ENCODE peak calls at places on chromosomes 13 and 19, in seven cellular contexts. One of them, this sample, is unnamed.

GRCh38 chr19:14477417-14478112 is 2.4 kb upstream of the PTGER1 start:
- DNase-seq in A549: no peak
- DNase-seq in sigmoid colon: no peak
- DNase-seq in stomach: no peak
- DNase-seq in body of pancreas: no peak
- DNase-seq in H1: no peak
- DNase-seq in heart left ventricle: no peak
- DNase-seq in this sample: no peak

GRCh38 chr13:20369886-20370361 is 137.8 kb upstream of the GJB6 start:
- DNase-seq in sigmoid colon: no peak
- DNase-seq in stomach: no peak
- DNase-seq in body of pancreas: no peak
- DNase-seq in H1: no peak
- DNase-seq in A549: no peak
- DNase-seq in heart left ventricle: no peak
- DNase-seq in this sample: no peak

GRCh38 chr19:28454083-28454482 is 758.9 kb downstream of the UQCRFS1 start:
- DNase-seq in sigmoid colon: no peak
- DNase-seq in heart left ventricle: no peak
- DNase-seq in stomach: no peak
- DNase-seq in A549: no peak
- DNase-seq in body of pancreas: no peak
- DNase-seq in H1: no peak
- DNase-seq in this sample: no peak

GRCh38 chr13:78742659-78743058 is 83.7 kb upstream of the OBI1 start:
- DNase-seq in stomach: no peak
- DNase-seq in H1: no peak
- DNase-seq in body of pancreas: no peak
- DNase-seq in sigmoid colon: no peak
- DNase-seq in heart left ventricle: no peak
- DNase-seq in A549: no peak
- DNase-seq in this sample: no peak

GRCh38 chr19:927044-927706 is 1.3 kb downstream of the ARID3A start:
- DNase-seq in H1: no peak
- DNase-seq in body of pancreas: peak; percentile 61
- DNase-seq in heart left ventricle: peak; percentile 85
- DNase-seq in A549: no peak
- DNase-seq in stomach: peak; percentile 55
- DNase-seq in sigmoid colon: peak; percentile 93
- DNase-seq in this sample: no peak

GRCh38 chr13:77306458-77306857 is 20.4 kb downstream of the MYCBP2 start:
- DNase-seq in A549: no peak
- DNase-seq in body of pancreas: no peak
- DNase-seq in heart left ventricle: no peak
- DNase-seq in H1: no peak
- DNase-seq in stomach: no peak
- DNase-seq in sigmoid colon: no peak
- DNase-seq in this sample: no peak

GRCh38 chr13:99281811-99282263 is 23.7 kb upstream of the GPR18 start:
- DNase-seq in H1: no peak
- DNase-seq in sigmoid colon: peak; percentile 78
- DNase-seq in A549: no peak
- DNase-seq in heart left ventricle: peak; percentile 76
- DNase-seq in stomach: peak; percentile 51
- DNase-seq in body of pancreas: peak; percentile 23
- DNase-seq in this sample: no peak

GRCh38 chr13:33927315-33927714 is 109.4 kb downstream of the RFC3 start:
- DNase-seq in H1: no peak
- DNase-seq in sigmoid colon: peak; percentile 61
- DNase-seq in stomach: no peak
- DNase-seq in heart left ventricle: no peak
- DNase-seq in A549: no peak
- DNase-seq in body of pancreas: no peak
- DNase-seq in this sample: no peak

GRCh38 chr19:8505680-8506401 is 3.4 kb upstream of the PRAM1 start:
- DNase-seq in H1: peak; percentile 94
- DNase-seq in sigmoid colon: peak; percentile 85
- DNase-seq in body of pancreas: peak; percentile 92
- DNase-seq in stomach: peak; percentile 83
- DNase-seq in heart left ventricle: peak; percentile 90
- DNase-seq in A549: peak; percentile 81
- DNase-seq in this sample: no peak

GRCh38 chr19:1080360-1081161 is 13.6 kb downstream of the ARHGAP45 start:
- DNase-seq in stomach: no peak
- DNase-seq in A549: no peak
- DNase-seq in body of pancreas: no peak
- DNase-seq in H1: no peak
- DNase-seq in heart left ventricle: no peak
- DNase-seq in sigmoid colon: no peak
- DNase-seq in this sample: no peak

GRCh38 chr19:27676334-27676733 is 1536.6 kb downstream of the UQCRFS1 start:
- DNase-seq in sigmoid colon: no peak
- DNase-seq in A549: no peak
- DNase-seq in heart left ventricle: no peak
- DNase-seq in body of pancreas: no peak
- DNase-seq in stomach: no peak
- DNase-seq in H1: no peak
- DNase-seq in this sample: peak; percentile 75

GRCh38 chr13:50075619-50076097 is 60.4 kb downstream of the KCNRG start:
- DNase-seq in sigmoid colon: no peak
- DNase-seq in heart left ventricle: no peak
- DNase-seq in stomach: no peak
- DNase-seq in H1: no peak
- DNase-seq in A549: no peak
- DNase-seq in body of pancreas: no peak
- DNase-seq in this sample: no peak

GRCh38 chr13:42041017-42041683 is 7.3 kb upstream of the DGKH start:
- DNase-seq in heart left ventricle: peak; percentile 80
- DNase-seq in sigmoid colon: peak; percentile 74
- DNase-seq in H1: peak; percentile 73
- DNase-seq in A549: peak; percentile 16
- DNase-seq in stomach: peak; percentile 60
- DNase-seq in body of pancreas: peak; percentile 58
- DNase-seq in this sample: no peak

GRCh38 chr19:33670398-33670797 is 48.6 kb downstream of the CHST8 start:
- DNase-seq in body of pancreas: no peak
- DNase-seq in heart left ventricle: peak; percentile 2
- DNase-seq in stomach: no peak
- DNase-seq in A549: no peak
- DNase-seq in sigmoid colon: no peak
- DNase-seq in H1: no peak
- DNase-seq in this sample: no peak

GRCh38 chr13:102904408-102904862 is 58.6 kb downstream of the ERCC5 start:
- DNase-seq in sigmoid colon: no peak
- DNase-seq in stomach: no peak
- DNase-seq in A549: no peak
- DNase-seq in H1: no peak
- DNase-seq in body of pancreas: no peak
- DNase-seq in heart left ventricle: no peak
- DNase-seq in this sample: no peak

GRCh38 chr13:98473792-98474153 is 103.1 kb downstream of the STK24 start:
- DNase-seq in body of pancreas: no peak
- DNase-seq in stomach: no peak
- DNase-seq in heart left ventricle: no peak
- DNase-seq in A549: no peak
- DNase-seq in sigmoid colon: no peak
- DNase-seq in H1: no peak
- DNase-seq in this sample: no peak

GRCh38 chr19:14419038-14419813 is at the start of gene DDX39A:
- DNase-seq in A549: peak; percentile 94
- DNase-seq in body of pancreas: peak; percentile 99
- DNase-seq in stomach: peak; percentile 99
- DNase-seq in sigmoid colon: peak; percentile 99
- DNase-seq in H1: peak; percentile 90
- DNase-seq in heart left ventricle: peak; percentile 98
- DNase-seq in this sample: peak; percentile 100

GRCh38 chr13:41231786-41232185 is 31.6 kb downstream of the MTRF1 start:
- DNase-seq in sigmoid colon: no peak
- DNase-seq in heart left ventricle: no peak
- DNase-seq in A549: no peak
- DNase-seq in H1: no peak
- DNase-seq in stomach: peak; percentile 83
- DNase-seq in body of pancreas: peak; percentile 99
- DNase-seq in this sample: no peak

GRCh38 chr19:799076-799881 is 2.0 kb downstream of the PTBP1 start:
- DNase-seq in body of pancreas: peak; percentile 69
- DNase-seq in sigmoid colon: no peak
- DNase-seq in heart left ventricle: no peak
- DNase-seq in stomach: no peak
- DNase-seq in A549: no peak
- DNase-seq in H1: peak; percentile 67
- DNase-seq in this sample: no peak

GRCh38 chr19:13100871-13101589 is 1.6 kb downstream of the LYL1 start:
- DNase-seq in heart left ventricle: no peak
- DNase-seq in A549: no peak
- DNase-seq in stomach: no peak
- DNase-seq in H1: no peak
- DNase-seq in sigmoid colon: no peak
- DNase-seq in body of pancreas: no peak
- DNase-seq in this sample: no peak

GRCh38 chr19:13102666-13103584 is at the start of gene LYL1:
- DNase-seq in heart left ventricle: peak; percentile 95
- DNase-seq in stomach: peak; percentile 86
- DNase-seq in sigmoid colon: peak; percentile 83
- DNase-seq in H1: peak; percentile 77
- DNase-seq in A549: no peak
- DNase-seq in body of pancreas: peak; percentile 55
- DNase-seq in this sample: no peak

GRCh38 chr19:13102416-13102665 is 317 bp downstream of the LYL1 start:
- DNase-seq in body of pancreas: no peak
- DNase-seq in sigmoid colon: no peak
- DNase-seq in stomach: no peak
- DNase-seq in A549: no peak
- DNase-seq in heart left ventricle: no peak
- DNase-seq in H1: no peak
- DNase-seq in this sample: no peak

GRCh38 chr19:13100031-13100588 is 2.5 kb downstream of the LYL1 start:
- DNase-seq in body of pancreas: no peak
- DNase-seq in sigmoid colon: no peak
- DNase-seq in A549: no peak
- DNase-seq in stomach: no peak
- DNase-seq in heart left ventricle: no peak
- DNase-seq in H1: no peak
- DNase-seq in this sample: no peak

DNA sequence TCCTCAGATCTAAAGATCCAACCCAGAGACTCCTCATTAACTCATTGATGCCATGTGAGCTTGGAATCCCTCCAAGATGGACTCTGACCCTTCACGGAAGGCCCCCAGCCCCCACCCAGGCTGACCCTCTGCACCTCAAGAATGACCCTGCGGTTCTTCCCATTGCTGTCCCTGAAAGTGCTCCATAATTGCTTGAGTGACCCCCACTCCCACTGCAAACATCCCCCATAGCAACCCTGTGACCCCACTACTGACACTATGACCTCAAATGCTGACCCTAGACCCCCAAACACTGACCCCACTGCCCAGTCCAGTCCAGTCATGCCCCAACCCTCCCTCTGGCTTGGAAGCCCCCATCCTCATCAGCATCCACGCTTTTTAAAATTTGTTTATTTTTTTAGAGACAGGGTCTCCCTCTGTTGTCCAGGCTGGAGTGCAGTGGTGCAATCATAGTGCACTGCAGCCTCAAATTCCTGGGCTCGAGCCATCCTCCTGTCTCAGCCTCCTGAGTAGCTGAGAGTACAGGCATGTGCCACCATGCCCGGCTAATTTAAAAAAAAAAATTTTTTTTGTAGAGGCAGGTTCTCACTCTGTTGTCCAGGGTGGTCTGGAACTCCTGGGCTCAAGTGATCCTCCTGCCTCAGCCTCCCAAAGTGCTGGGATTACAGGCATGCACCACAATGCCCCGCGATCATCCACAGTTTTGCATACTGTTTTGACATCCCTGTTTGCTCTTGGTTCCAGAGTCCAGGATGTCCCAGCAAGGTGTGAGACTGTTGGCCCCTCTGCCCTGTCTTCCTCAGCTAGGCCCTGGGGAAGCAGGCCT is 855 bp downstream of the LYL1 start:
- DNase-seq in stomach: no peak
- DNase-seq in heart left ventricle: no peak
- DNase-seq in body of pancreas: no peak
- DNase-seq in sigmoid colon: no peak
- DNase-seq in H1: no peak
- DNase-seq in A549: no peak
- DNase-seq in this sample: no peak
- TF ChIP-seq CTCF in stomach: no peak
- TF ChIP-seq CTCF in heart left ventricle: no peak
- TF ChIP-seq CTCF in body of pancreas: no peak
- TF ChIP-seq CTCF in sigmoid colon: no peak
- TF ChIP-seq CTCF in H1: no peak
- TF ChIP-seq CTCF in A549: no peak
- TF ChIP-seq CTCF in this sample: no peak

DNA sequence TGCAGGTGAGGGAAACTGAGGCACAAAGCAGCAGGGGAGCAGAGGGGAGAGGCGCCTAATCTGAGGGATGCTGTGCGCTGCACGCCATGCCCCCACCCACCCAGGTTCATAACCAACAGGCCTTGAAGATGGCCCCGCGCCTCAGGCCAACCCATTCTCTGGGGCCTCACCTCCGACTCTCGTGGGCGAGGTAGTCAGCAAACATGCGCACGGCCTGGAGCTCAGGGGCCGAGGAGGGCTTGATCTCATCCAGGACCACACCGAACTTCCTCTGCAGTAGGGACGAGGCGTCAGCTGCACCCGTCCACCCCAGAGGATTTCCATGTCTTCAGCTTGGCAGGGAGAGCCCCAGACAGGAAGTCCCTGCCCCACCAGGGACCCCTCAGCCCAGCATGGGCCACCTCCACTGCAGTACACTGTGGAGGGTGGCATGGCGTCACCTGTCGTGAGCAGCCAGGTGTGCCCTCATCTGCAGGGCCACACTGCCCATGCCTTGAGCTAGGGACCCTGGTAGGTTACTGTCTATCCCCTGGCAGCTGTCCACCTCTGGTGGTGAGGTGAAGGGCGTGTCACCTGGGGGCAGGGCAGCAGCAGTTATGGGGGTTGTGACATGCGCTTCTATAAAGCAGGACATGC is 8.3 kb downstream of the COPE start:
- DNase-seq in sigmoid colon: no peak
- DNase-seq in heart left ventricle: no peak
- DNase-seq in stomach: no peak
- DNase-seq in body of pancreas: no peak
- DNase-seq in A549: no peak
- DNase-seq in H1: no peak
- DNase-seq in this sample: no peak
- TF ChIP-seq POLR2A in sigmoid colon: no peak
- TF ChIP-seq POLR2A in heart left ventricle: no peak
- TF ChIP-seq POLR2A in stomach: no peak
- TF ChIP-seq POLR2A in body of pancreas: no peak
- TF ChIP-seq POLR2A in A549: no peak
- TF ChIP-seq POLR2A in H1: no peak
- TF ChIP-seq POLR2A in this sample: no peak

GRCh38 chr19:4389511-4390016 is 10.8 kb downstream of the SH3GL1 start:
- DNase-seq in sigmoid colon: no peak
- DNase-seq in H1: no peak
- DNase-seq in heart left ventricle: peak; percentile 51
- DNase-seq in stomach: no peak
- DNase-seq in A549: no peak
- DNase-seq in body of pancreas: no peak
- DNase-seq in this sample: no peak
- H3K4me1 ChIP-seq in sigmoid colon: peaks cover 62% of the 10 kb centered on the region
- H3K4me1 ChIP-seq in H1: peaks cover 23% of the 10 kb centered on the region
- H3K4me1 ChIP-seq in heart left ventricle: peaks cover 67% of the 10 kb centered on the region
- H3K4me1 ChIP-seq in stomach: peaks cover 86% of the 10 kb centered on the region
- H3K4me1 ChIP-seq in A549: no peaks in the 10 kb centered on the region
- H3K4me1 ChIP-seq in body of pancreas: peaks cover 58% of the 10 kb centered on the region
- H3K4me1 ChIP-seq in this sample: peaks cover 99% of the 10 kb centered on the region

GRCh38 chr13:57557979-57558529 is 73.5 kb upstream of the PCDH17 start:
- DNase-seq in heart left ventricle: no peak
- DNase-seq in stomach: no peak
- DNase-seq in body of pancreas: no peak
- DNase-seq in A549: no peak
- DNase-seq in H1: no peak
- DNase-seq in sigmoid colon: no peak
- DNase-seq in this sample: no peak
- TF ChIP-seq CTCF in heart left ventricle: no peak
- TF ChIP-seq CTCF in stomach: no peak
- TF ChIP-seq CTCF in body of pancreas: no peak
- TF ChIP-seq CTCF in A549: no peak
- TF ChIP-seq CTCF in H1: no peak
- TF ChIP-seq CTCF in sigmoid colon: no peak
- TF ChIP-seq CTCF in this sample: no peak